ENCODE peak calls at places on chromosome 7, in nine cellular contexts. One of them, this sample, is unnamed.

GRCh38 chr7:84042110-84042539 is 152.5 kb downstream of the SEMA3A start:
- DNase-seq in activated gamma-delta T cell: no peak
- DNase-seq in neural progenitor cell: peak
- DNase-seq in amniotic stem cell: peak
- DNase-seq in stimulated activated naive CD4-positive, alpha-beta T cell treated with Interleukin-2 at 50 U/mL for 16 hours: no peak
- DNase-seq in Panc1: peak
- DNase-seq in central memory CD8-positive, alpha-beta T cell: no peak
- DNase-seq in HT-29: peak
- DNase-seq in central memory CD4-positive, alpha-beta T cell: no peak
- DNase-seq in this sample: no peak

GRCh38 chr7:131513245-131514061 is 43.0 kb downstream of the PODXL start:
- DNase-seq in HT-29: peak
- DNase-seq in stimulated activated naive CD4-positive, alpha-beta T cell treated with Interleukin-2 at 50 U/mL for 16 hours: peak
- DNase-seq in central memory CD4-positive, alpha-beta T cell: peak
- DNase-seq in amniotic stem cell: peak
- DNase-seq in central memory CD8-positive, alpha-beta T cell: peak
- DNase-seq in Panc1: peak
- DNase-seq in neural progenitor cell: peak
- DNase-seq in activated gamma-delta T cell: peak
- DNase-seq in this sample: peak

GRCh38 chr7:84191842-84192241 is 2.7 kb downstream of the SEMA3A start:
- DNase-seq in Panc1: no peak
- DNase-seq in neural progenitor cell: no peak
- DNase-seq in central memory CD4-positive, alpha-beta T cell: no peak
- DNase-seq in stimulated activated naive CD4-positive, alpha-beta T cell treated with Interleukin-2 at 50 U/mL for 16 hours: no peak
- DNase-seq in central memory CD8-positive, alpha-beta T cell: no peak
- DNase-seq in amniotic stem cell: no peak
- DNase-seq in HT-29: peak
- DNase-seq in activated gamma-delta T cell: no peak
- DNase-seq in this sample: no peak

GRCh38 chr7:907158-907980 is 31.0 kb downstream of the GET4 start:
- DNase-seq in stimulated activated naive CD4-positive, alpha-beta T cell treated with Interleukin-2 at 50 U/mL for 16 hours: no peak
- DNase-seq in activated gamma-delta T cell: no peak
- DNase-seq in central memory CD4-positive, alpha-beta T cell: no peak
- DNase-seq in central memory CD8-positive, alpha-beta T cell: no peak
- DNase-seq in HT-29: no peak
- DNase-seq in neural progenitor cell: no peak
- DNase-seq in amniotic stem cell: no peak
- DNase-seq in Panc1: no peak
- DNase-seq in this sample: no peak

GRCh38 chr7:75962607-75963382 is 31.6 kb downstream of the TMEM120A start:
- DNase-seq in Panc1: no peak
- DNase-seq in HT-29: no peak
- DNase-seq in neural progenitor cell: peak
- DNase-seq in central memory CD4-positive, alpha-beta T cell: no peak
- DNase-seq in stimulated activated naive CD4-positive, alpha-beta T cell treated with Interleukin-2 at 50 U/mL for 16 hours: no peak
- DNase-seq in amniotic stem cell: peak
- DNase-seq in central memory CD8-positive, alpha-beta T cell: no peak
- DNase-seq in activated gamma-delta T cell: no peak
- DNase-seq in this sample: no peak

GRCh38 chr7:15168489-15168888 is 265.9 kb upstream of the DGKB start:
- DNase-seq in central memory CD8-positive, alpha-beta T cell: no peak
- DNase-seq in central memory CD4-positive, alpha-beta T cell: no peak
- DNase-seq in neural progenitor cell: no peak
- DNase-seq in stimulated activated naive CD4-positive, alpha-beta T cell treated with Interleukin-2 at 50 U/mL for 16 hours: no peak
- DNase-seq in amniotic stem cell: no peak
- DNase-seq in Panc1: no peak
- DNase-seq in activated gamma-delta T cell: no peak
- DNase-seq in HT-29: peak
- DNase-seq in this sample: no peak

GRCh38 chr7:14073543-14073942 is 84.1 kb upstream of the ETV1 start:
- DNase-seq in neural progenitor cell: no peak
- DNase-seq in activated gamma-delta T cell: no peak
- DNase-seq in central memory CD8-positive, alpha-beta T cell: no peak
- DNase-seq in stimulated activated naive CD4-positive, alpha-beta T cell treated with Interleukin-2 at 50 U/mL for 16 hours: no peak
- DNase-seq in central memory CD4-positive, alpha-beta T cell: no peak
- DNase-seq in amniotic stem cell: no peak
- DNase-seq in HT-29: peak
- DNase-seq in Panc1: no peak
- DNase-seq in this sample: no peak

GRCh38 chr7:64504581-64505120 is 58.2 kb downstream of the ZNF680 start:
- DNase-seq in stimulated activated naive CD4-positive, alpha-beta T cell treated with Interleukin-2 at 50 U/mL for 16 hours: no peak
- DNase-seq in central memory CD4-positive, alpha-beta T cell: no peak
- DNase-seq in amniotic stem cell: no peak
- DNase-seq in activated gamma-delta T cell: no peak
- DNase-seq in neural progenitor cell: no peak
- DNase-seq in Panc1: no peak
- DNase-seq in HT-29: no peak
- DNase-seq in central memory CD8-positive, alpha-beta T cell: no peak
- DNase-seq in this sample: no peak

GRCh38 chr7:114082934-114083647 is 164.3 kb upstream of the PPP1R3A start:
- DNase-seq in Panc1: no peak
- DNase-seq in central memory CD4-positive, alpha-beta T cell: no peak
- DNase-seq in HT-29: no peak
- DNase-seq in central memory CD8-positive, alpha-beta T cell: no peak
- DNase-seq in stimulated activated naive CD4-positive, alpha-beta T cell treated with Interleukin-2 at 50 U/mL for 16 hours: no peak
- DNase-seq in neural progenitor cell: peak
- DNase-seq in activated gamma-delta T cell: no peak
- DNase-seq in amniotic stem cell: no peak
- DNase-seq in this sample: no peak

GRCh38 chr7:116683786-116684185 is 11.8 kb downstream of the MET start:
- DNase-seq in Panc1: no peak
- DNase-seq in central memory CD8-positive, alpha-beta T cell: no peak
- DNase-seq in central memory CD4-positive, alpha-beta T cell: no peak
- DNase-seq in HT-29: no peak
- DNase-seq in stimulated activated naive CD4-positive, alpha-beta T cell treated with Interleukin-2 at 50 U/mL for 16 hours: no peak
- DNase-seq in neural progenitor cell: no peak
- DNase-seq in amniotic stem cell: no peak
- DNase-seq in activated gamma-delta T cell: no peak
- DNase-seq in this sample: no peak

GRCh38 chr7:130272456-130273080 is 5.9 kb downstream of the CPA2 start:
- DNase-seq in amniotic stem cell: no peak
- DNase-seq in neural progenitor cell: peak
- DNase-seq in stimulated activated naive CD4-positive, alpha-beta T cell treated with Interleukin-2 at 50 U/mL for 16 hours: no peak
- DNase-seq in HT-29: no peak
- DNase-seq in Panc1: no peak
- DNase-seq in activated gamma-delta T cell: no peak
- DNase-seq in central memory CD8-positive, alpha-beta T cell: no peak
- DNase-seq in central memory CD4-positive, alpha-beta T cell: no peak
- DNase-seq in this sample: no peak

GRCh38 chr7:116776610-116777289 is 85.6 kb upstream of the CAPZA2 start:
- DNase-seq in amniotic stem cell: no peak
- DNase-seq in Panc1: peak
- DNase-seq in activated gamma-delta T cell: no peak
- DNase-seq in stimulated activated naive CD4-positive, alpha-beta T cell treated with Interleukin-2 at 50 U/mL for 16 hours: no peak
- DNase-seq in central memory CD8-positive, alpha-beta T cell: no peak
- DNase-seq in neural progenitor cell: no peak
- DNase-seq in central memory CD4-positive, alpha-beta T cell: no peak
- DNase-seq in HT-29: peak
- DNase-seq in this sample: no peak

GRCh38 chr7:134787064-134787463 is 7.6 kb downstream of the CALD1 start:
- DNase-seq in activated gamma-delta T cell: no peak
- DNase-seq in stimulated activated naive CD4-positive, alpha-beta T cell treated with Interleukin-2 at 50 U/mL for 16 hours: no peak
- DNase-seq in neural progenitor cell: no peak
- DNase-seq in HT-29: no peak
- DNase-seq in amniotic stem cell: no peak
- DNase-seq in Panc1: no peak
- DNase-seq in central memory CD8-positive, alpha-beta T cell: no peak
- DNase-seq in central memory CD4-positive, alpha-beta T cell: no peak
- DNase-seq in this sample: no peak

GRCh38 chr7:7567898-7568531 is 1.3 kb downstream of the MIOS start:
- DNase-seq in central memory CD4-positive, alpha-beta T cell: no peak
- DNase-seq in Panc1: no peak
- DNase-seq in activated gamma-delta T cell: no peak
- DNase-seq in amniotic stem cell: no peak
- DNase-seq in neural progenitor cell: no peak
- DNase-seq in HT-29: no peak
- DNase-seq in stimulated activated naive CD4-positive, alpha-beta T cell treated with Interleukin-2 at 50 U/mL for 16 hours: no peak
- DNase-seq in central memory CD8-positive, alpha-beta T cell: no peak
- DNase-seq in this sample: no peak

GRCh38 chr7:93119191-93119905 is 1.6 kb upstream of the SAMD9 start:
- DNase-seq in amniotic stem cell: no peak
- DNase-seq in central memory CD4-positive, alpha-beta T cell: no peak
- DNase-seq in central memory CD8-positive, alpha-beta T cell: no peak
- DNase-seq in activated gamma-delta T cell: no peak
- DNase-seq in stimulated activated naive CD4-positive, alpha-beta T cell treated with Interleukin-2 at 50 U/mL for 16 hours: no peak
- DNase-seq in neural progenitor cell: no peak
- DNase-seq in HT-29: no peak
- DNase-seq in Panc1: no peak
- DNase-seq in this sample: no peak

GRCh38 chr7:130896051-130896881 is 162.3 kb upstream of the KLF14 start:
- DNase-seq in HT-29: peak
- DNase-seq in Panc1: peak
- DNase-seq in activated gamma-delta T cell: no peak
- DNase-seq in central memory CD8-positive, alpha-beta T cell: no peak
- DNase-seq in central memory CD4-positive, alpha-beta T cell: no peak
- DNase-seq in amniotic stem cell: no peak
- DNase-seq in stimulated activated naive CD4-positive, alpha-beta T cell treated with Interleukin-2 at 50 U/mL for 16 hours: no peak
- DNase-seq in neural progenitor cell: no peak
- DNase-seq in this sample: no peak

GRCh38 chr7:101814996-101815825 is 2.2 kb upstream of the CUX1 start:
- DNase-seq in central memory CD8-positive, alpha-beta T cell: peak
- DNase-seq in Panc1: no peak
- DNase-seq in neural progenitor cell: peak
- DNase-seq in central memory CD4-positive, alpha-beta T cell: peak
- DNase-seq in activated gamma-delta T cell: peak
- DNase-seq in HT-29: peak
- DNase-seq in stimulated activated naive CD4-positive, alpha-beta T cell treated with Interleukin-2 at 50 U/mL for 16 hours: peak
- DNase-seq in amniotic stem cell: no peak
- DNase-seq in this sample: peak

GRCh38 chr7:124202546-124202945 is 169.7 kb upstream of the TMEM229A start:
- DNase-seq in stimulated activated naive CD4-positive, alpha-beta T cell treated with Interleukin-2 at 50 U/mL for 16 hours: no peak
- DNase-seq in HT-29: no peak
- DNase-seq in activated gamma-delta T cell: no peak
- DNase-seq in central memory CD8-positive, alpha-beta T cell: no peak
- DNase-seq in Panc1: no peak
- DNase-seq in central memory CD4-positive, alpha-beta T cell: no peak
- DNase-seq in neural progenitor cell: no peak
- DNase-seq in amniotic stem cell: no peak
- DNase-seq in this sample: no peak

GRCh38 chr7:101303102-101303701 is 18.4 kb downstream of the IFT22 start:
- DNase-seq in activated gamma-delta T cell: no peak
- DNase-seq in stimulated activated naive CD4-positive, alpha-beta T cell treated with Interleukin-2 at 50 U/mL for 16 hours: no peak
- DNase-seq in amniotic stem cell: no peak
- DNase-seq in neural progenitor cell: peak
- DNase-seq in central memory CD4-positive, alpha-beta T cell: no peak
- DNase-seq in HT-29: no peak
- DNase-seq in central memory CD8-positive, alpha-beta T cell: no peak
- DNase-seq in Panc1: no peak
- DNase-seq in this sample: no peak

GRCh38 chr7:52689912-52690311 is 345.5 kb upstream of the POM121L12 start:
- DNase-seq in amniotic stem cell: no peak
- DNase-seq in Panc1: no peak
- DNase-seq in HT-29: no peak
- DNase-seq in activated gamma-delta T cell: no peak
- DNase-seq in stimulated activated naive CD4-positive, alpha-beta T cell treated with Interleukin-2 at 50 U/mL for 16 hours: no peak
- DNase-seq in neural progenitor cell: no peak
- DNase-seq in central memory CD4-positive, alpha-beta T cell: no peak
- DNase-seq in central memory CD8-positive, alpha-beta T cell: no peak
- DNase-seq in this sample: no peak

GRCh38 chr7:5428470-5429252 is 5.0 kb upstream of the TNRC18 start:
- DNase-seq in Panc1: no peak
- DNase-seq in central memory CD4-positive, alpha-beta T cell: no peak
- DNase-seq in amniotic stem cell: peak
- DNase-seq in neural progenitor cell: peak
- DNase-seq in central memory CD8-positive, alpha-beta T cell: no peak
- DNase-seq in stimulated activated naive CD4-positive, alpha-beta T cell treated with Interleukin-2 at 50 U/mL for 16 hours: no peak
- DNase-seq in activated gamma-delta T cell: no peak
- DNase-seq in HT-29: peak
- DNase-seq in this sample: no peak

GRCh38 chr7:50304911-50305621 is 550 bp downstream of the IKZF1 start:
- DNase-seq in HT-29: no peak
- DNase-seq in neural progenitor cell: peak
- DNase-seq in central memory CD8-positive, alpha-beta T cell: no peak
- DNase-seq in central memory CD4-positive, alpha-beta T cell: peak
- DNase-seq in stimulated activated naive CD4-positive, alpha-beta T cell treated with Interleukin-2 at 50 U/mL for 16 hours: peak
- DNase-seq in activated gamma-delta T cell: no peak
- DNase-seq in amniotic stem cell: no peak
- DNase-seq in Panc1: no peak
- DNase-seq in this sample: peak

GRCh38 chr7:141456298-141456697 is 94.9 kb upstream of the AGK start:
- DNase-seq in amniotic stem cell: no peak
- DNase-seq in central memory CD8-positive, alpha-beta T cell: no peak
- DNase-seq in Panc1: no peak
- DNase-seq in stimulated activated naive CD4-positive, alpha-beta T cell treated with Interleukin-2 at 50 U/mL for 16 hours: no peak
- DNase-seq in activated gamma-delta T cell: no peak
- DNase-seq in neural progenitor cell: no peak
- DNase-seq in HT-29: no peak
- DNase-seq in central memory CD4-positive, alpha-beta T cell: no peak
- DNase-seq in this sample: no peak

GRCh38 chr7:110502893-110503465 is 587.9 kb upstream of the LRRN3 start:
- DNase-seq in central memory CD8-positive, alpha-beta T cell: no peak
- DNase-seq in HT-29: no peak
- DNase-seq in neural progenitor cell: no peak
- DNase-seq in activated gamma-delta T cell: no peak
- DNase-seq in amniotic stem cell: no peak
- DNase-seq in stimulated activated naive CD4-positive, alpha-beta T cell treated with Interleukin-2 at 50 U/mL for 16 hours: no peak
- DNase-seq in central memory CD4-positive, alpha-beta T cell: no peak
- DNase-seq in Panc1: no peak
- DNase-seq in this sample: no peak

GRCh38 chr7:82325416-82325815 is 118.2 kb downstream of the CACNA2D1 start:
- DNase-seq in amniotic stem cell: no peak
- DNase-seq in central memory CD4-positive, alpha-beta T cell: no peak
- DNase-seq in Panc1: no peak
- DNase-seq in stimulated activated naive CD4-positive, alpha-beta T cell treated with Interleukin-2 at 50 U/mL for 16 hours: no peak
- DNase-seq in activated gamma-delta T cell: no peak
- DNase-seq in neural progenitor cell: no peak
- DNase-seq in central memory CD8-positive, alpha-beta T cell: no peak
- DNase-seq in HT-29: no peak
- DNase-seq in this sample: no peak

GRCh38 chr7:104976966-104977636 is 36.9 kb upstream of the KMT2E start:
- DNase-seq in amniotic stem cell: no peak
- DNase-seq in Panc1: no peak
- DNase-seq in activated gamma-delta T cell: no peak
- DNase-seq in stimulated activated naive CD4-positive, alpha-beta T cell treated with Interleukin-2 at 50 U/mL for 16 hours: no peak
- DNase-seq in central memory CD4-positive, alpha-beta T cell: no peak
- DNase-seq in neural progenitor cell: no peak
- DNase-seq in central memory CD8-positive, alpha-beta T cell: no peak
- DNase-seq in HT-29: no peak
- DNase-seq in this sample: no peak

GRCh38 chr7:16804674-16805439 is at the start of gene AGR2:
- DNase-seq in central memory CD4-positive, alpha-beta T cell: no peak
- DNase-seq in neural progenitor cell: no peak
- DNase-seq in central memory CD8-positive, alpha-beta T cell: no peak
- DNase-seq in Panc1: no peak
- DNase-seq in stimulated activated naive CD4-positive, alpha-beta T cell treated with Interleukin-2 at 50 U/mL for 16 hours: no peak
- DNase-seq in amniotic stem cell: no peak
- DNase-seq in HT-29: peak
- DNase-seq in activated gamma-delta T cell: no peak
- DNase-seq in this sample: no peak

GRCh38 chr7:24910551-24911212 is 69.3 kb downstream of the OSBPL3 start:
- DNase-seq in activated gamma-delta T cell: no peak
- DNase-seq in HT-29: no peak
- DNase-seq in central memory CD8-positive, alpha-beta T cell: no peak
- DNase-seq in neural progenitor cell: no peak
- DNase-seq in amniotic stem cell: no peak
- DNase-seq in Panc1: no peak
- DNase-seq in central memory CD4-positive, alpha-beta T cell: no peak
- DNase-seq in stimulated activated naive CD4-positive, alpha-beta T cell treated with Interleukin-2 at 50 U/mL for 16 hours: no peak
- DNase-seq in this sample: no peak

GRCh38 chr7:97845622-97846203 is 26.5 kb downstream of the ASNS start:
- DNase-seq in amniotic stem cell: no peak
- DNase-seq in activated gamma-delta T cell: no peak
- DNase-seq in stimulated activated naive CD4-positive, alpha-beta T cell treated with Interleukin-2 at 50 U/mL for 16 hours: no peak
- DNase-seq in neural progenitor cell: peak
- DNase-seq in central memory CD8-positive, alpha-beta T cell: no peak
- DNase-seq in central memory CD4-positive, alpha-beta T cell: no peak
- DNase-seq in Panc1: peak
- DNase-seq in HT-29: peak
- DNase-seq in this sample: no peak

This sample was measured in activated effector memory CD4-positive, alpha-beta T cell treated with anti-CD3 and anti-CD28 coated beads, Interleukin-2, amount 50 U/mL, for 16 hours.